ENCODE peak calls at places on chromosomes 12 and 14, in seven cellular contexts. I, G, T, M, K, B and Y are unnamed samples.

GRCh38 chr12:54296393-54297121 is 4.3 kb downstream of the NFE2 start:
- DNase-seq in I (no peak), G (no peak), T (no peak), M (no peak), K (no peak), B (no peak), Y (no peak)

GRCh38 chr12:81170072-81170471 is 92.2 kb downstream of the ACSS3 start:
- DNase-seq in I (peak; percentile 19), G (peak; percentile 64), T (no peak), M (peak; percentile 8), K (peak; percentile 39), B (no peak), Y (peak; percentile 31)

GRCh38 chr12:92457458-92458195 is 245.2 kb upstream of the PLEKHG7 start:
- DNase-seq in I (no peak), G (no peak), T (no peak), M (peak; percentile 19), K (no peak), B (no peak), Y (no peak)

GRCh38 chr14:104935026-104935650 is 10.5 kb downstream of the PLD4 start:
- DNase-seq in I (no peak), G (no peak), T (no peak), M (no peak), K (no peak), B (no peak), Y (peak; percentile 28)

GRCh38 chr12:10130042-10130441 is at the start of gene CLEC7A:
- DNase-seq in I (no peak), G (no peak), T (no peak), M (no peak), K (no peak), B (no peak), Y (peak; percentile 82)

GRCh38 chr14:30601579-30601916 is 20.6 kb upstream of the SCFD1 start:
- DNase-seq in I (no peak), G (no peak), T (no peak), M (no peak), K (no peak), B (no peak), Y (no peak)

GRCh38 chr12:8482446-8483080 is 26.8 kb downstream of the CLEC6A start:
- DNase-seq in I (no peak), G (no peak), T (no peak), M (no peak), K (no peak), B (no peak), Y (no peak)

GRCh38 chr12:45518516-45519235 is 210.8 kb upstream of the ARID2 start:
- DNase-seq in I (no peak), G (no peak), T (no peak), M (no peak), K (no peak), B (no peak), Y (no peak)

GRCh38 chr12:54935235-54935951 is 49.2 kb downstream of the TESPA1 start:
- DNase-seq in I (peak; percentile 91), G (peak; percentile 91), T (no peak), M (peak; percentile 86), K (peak; percentile 97), B (peak; percentile 2), Y (peak; percentile 96)

GRCh38 chr14:31080060-31080459 is 53.9 kb upstream of the STRN3 start:
- DNase-seq in I (no peak), G (peak; percentile 47), T (no peak), M (peak; percentile 48), K (no peak), B (no peak), Y (peak; percentile 64)

GRCh38 chr12:54404061-54405004 is 14.7 kb downstream of the ITGA5 start:
- DNase-seq in I (peak; percentile 76), G (peak; percentile 80), T (peak; percentile 55), M (peak; percentile 76), K (peak; percentile 77), B (peak; percentile 40), Y (peak; percentile 67)

GRCh38 chr12:97005174-97005573 is 98.1 kb downstream of the NEDD1 start:
- DNase-seq in I (no peak), G (no peak), T (no peak), M (no peak), K (no peak), B (no peak), Y (no peak)

GRCh38 chr12:66149702-66150398 is 19.3 kb upstream of the LLPH start:
- DNase-seq in I (no peak), G (no peak), T (no peak), M (no peak), K (peak; percentile 28), B (no peak), Y (peak; percentile 12)

GRCh38 chr12:62602445-62603060 is 135.9 kb downstream of the MON2 start:
- DNase-seq in I (peak; percentile 91), G (peak; percentile 90), T (peak; percentile 89), M (peak; percentile 94), K (peak; percentile 95), B (peak; percentile 80), Y (peak; percentile 86)

GRCh38 chr12:31849090-31849687 is 110.0 kb upstream of the RESF1 start:
- DNase-seq in I (peak; percentile 33), G (peak; percentile 47), T (no peak), M (peak; percentile 23), K (peak; percentile 52), B (no peak), Y (peak; percentile 14)

GRCh38 chr12:58458093-58458492 is 462.2 kb downstream of the LRIG3 start:
- DNase-seq in I (no peak), G (peak; percentile 24), T (no peak), M (peak; percentile 20), K (no peak), B (no peak), Y (no peak)

GRCh38 chr12:26416550-26416949 is 221.2 kb downstream of the SSPN start:
- DNase-seq in I (no peak), G (no peak), T (no peak), M (no peak), K (no peak), B (no peak), Y (no peak)

GRCh38 chr14:94406910-94407309 is 18.5 kb upstream of the SERPINA1 start:
- DNase-seq in I (no peak), G (no peak), T (no peak), M (no peak), K (no peak), B (no peak), Y (no peak)

GRCh38 chr14:49050836-49051235 is 535.3 kb downstream of the RPS29 start:
- DNase-seq in I (no peak), G (no peak), T (no peak), M (no peak), K (no peak), B (no peak), Y (no peak)

GRCh38 chr12:10169094-10169493 is 2.8 kb downstream of the OLR1 start:
- DNase-seq in I (no peak), G (peak; percentile 62), T (no peak), M (no peak), K (peak; percentile 7), B (no peak), Y (no peak)

GRCh38 chr12:15014708-15015107 is 41.9 kb downstream of the PDE6H start:
- DNase-seq in I (no peak), G (no peak), T (no peak), M (no peak), K (no peak), B (no peak), Y (no peak)

GRCh38 chr14:93056840-93057585 is 58.7 kb downstream of the ITPK1 start:
- DNase-seq in I (no peak), G (no peak), T (no peak), M (peak; percentile 52), K (no peak), B (peak; percentile 77), Y (no peak)

GRCh38 chr12:27486986-27487385 is 37.0 kb upstream of the PPFIBP1 start:
- DNase-seq in I (no peak), G (no peak), T (no peak), M (peak; percentile 81), K (no peak), B (no peak), Y (no peak)

GRCh38 chr14:20334017-20334416 is 938 bp upstream of the CCNB1IP1 start:
- DNase-seq in I (no peak), G (no peak), T (no peak), M (no peak), K (no peak), B (no peak), Y (no peak)

GRCh38 chr12:116432321-116432750 is 126.8 kb upstream of the MAP1LC3B2 start:
- DNase-seq in I (peak; percentile 94), G (peak; percentile 45), T (no peak), M (peak; percentile 72), K (peak; percentile 38), B (no peak), Y (no peak)

GRCh38 chr12:130254476-130255276 is 83.0 kb upstream of the PIWIL1 start:
- DNase-seq in I (no peak), G (no peak), T (no peak), M (no peak), K (no peak), B (no peak), Y (no peak)
- TF ChIP-seq CTCF in I (no peak), G (no peak), T (no peak), M (no peak), K (no peak), B (no peak), Y (no peak)

GRCh38 chr14:70730393-70730792 is 78.9 kb downstream of the MAP3K9 start:
- DNase-seq in I (no peak), G (no peak), T (no peak), M (no peak), K (no peak), B (no peak), Y (no peak)
- H3K4me3 ChIP-seq in I (no peak overlapping the region), G (no peak overlapping the region), T (no peak overlapping the region), M (no peak overlapping the region), K (no peak overlapping the region), B (no peak overlapping the region), Y (no peak overlapping the region)

GRCh38 chr12:41663487-41664258 is 475.6 kb downstream of the PDZRN4 start:
- DNase-seq in I (peak; percentile 13), G (peak; percentile 71), T (no peak), M (no peak), K (peak; percentile 6), B (peak; percentile 28), Y (peak; percentile 22)
- TF ChIP-seq CTCF in I (peak; percentile 26), G (peak; percentile 74), T (no peak), M (peak; percentile 45), K (peak; percentile 29), B (peak; percentile 56), Y (peak; percentile 50)

GRCh38 chr12:68237523-68238070 is 12.0 kb upstream of the IL26 start:
- DNase-seq in I (no peak), G (peak; percentile 24), T (no peak), M (peak; percentile 59), K (peak; percentile 53), B (no peak), Y (no peak)
- H3K4me3 ChIP-seq in I (no peak overlapping the region), G (no peak overlapping the region), T (no peak overlapping the region), M (no peak overlapping the region), K (no peak overlapping the region), B (no peak overlapping the region), Y (no peak overlapping the region)

DNA sequence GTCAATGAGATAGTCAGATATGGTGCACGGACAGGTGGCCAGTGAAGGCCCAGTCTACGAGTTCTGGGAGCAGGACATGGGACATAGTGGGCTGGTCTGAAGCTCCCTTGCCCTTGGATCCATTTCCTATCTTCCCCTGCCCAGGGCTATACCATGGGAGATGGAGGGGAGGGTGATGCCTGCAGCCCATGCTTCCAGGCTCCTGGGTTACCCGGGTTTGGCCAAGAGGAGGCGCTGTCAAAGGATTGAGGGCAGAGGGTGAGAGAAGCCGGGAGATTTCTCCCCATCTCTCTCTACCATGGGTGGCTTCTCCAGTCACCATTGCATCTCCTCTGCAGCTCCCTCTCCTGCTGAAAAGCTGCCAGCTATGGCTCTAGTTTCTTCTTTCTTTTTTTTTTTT is 52.8 kb upstream of the LHX5 start:
- DNase-seq in I (no peak), G (no peak), T (no peak), M (no peak), K (no peak), B (no peak), Y (no peak)
- TF ChIP-seq CTCF in I (no peak), G (no peak), T (no peak), M (no peak), K (no peak), B (no peak), Y (no peak)